ENCODE peak calls at places on chromosomes 6 and 20, in four cellular contexts. W, O, S and E are unnamed samples. For H3K4me1, the result is how much of the 10 kb centered on the place peaks cover.

GRCh38 chr6:136334853-136335252 is 45.2 kb upstream of the BCLAF1 start:
- DNase-seq in W (no peak), O (peak), S (no peak), E (peak)

GRCh38 chr6:44029489-44030185 is 97.6 kb downstream of the MRPL14 start:
- DNase-seq in W (no peak), O (no peak), S (no peak), E (no peak)

GRCh38 chr20:10074513-10074912 is 39.7 kb downstream of the ANKEF1 start:
- DNase-seq in W (peak), O (no peak), S (no peak), E (peak)

GRCh38 chr20:57545927-57546662 is 14.8 kb upstream of the PCK1 start:
- DNase-seq in W (no peak), O (no peak), S (no peak), E (no peak)

GRCh38 chr20:51221791-51222408 is 199.0 kb upstream of the KCNG1 start:
- DNase-seq in W (no peak), O (no peak), S (no peak), E (no peak)

GRCh38 chr6:21402368-21402767 is 191.2 kb upstream of the SOX4 start:
- DNase-seq in W (no peak), O (no peak), S (no peak), E (no peak)

GRCh38 chr6:153131037-153131981 is at the start of gene RGS17:
- DNase-seq in W (peak), O (peak), S (peak), E (peak)

GRCh38 chr6:121652726-121653623 is 217.5 kb downstream of the GJA1 start:
- DNase-seq in W (peak), O (no peak), S (no peak), E (no peak)

GRCh38 chr6:15504581-15505350 is 158.1 kb downstream of the DTNBP1 start:
- DNase-seq in W (no peak), O (peak), S (no peak), E (peak)

GRCh38 chr20:61454053-61454452 is 202.0 kb downstream of the CDH4 start:
- DNase-seq in W (no peak), O (no peak), S (no peak), E (no peak)

GRCh38 chr6:137471951-137472350 is 22.2 kb downstream of the OLIG3 start:
- DNase-seq in W (no peak), O (no peak), S (no peak), E (no peak)

GRCh38 chr6:17867880-17868279 is 119.6 kb downstream of the KIF13A start:
- DNase-seq in W (no peak), O (peak), S (no peak), E (no peak)

GRCh38 chr20:18477218-18477617 is 10.0 kb downstream of the POLR3F start:
- DNase-seq in W (no peak), O (no peak), S (no peak), E (no peak)
- H3K4me1 ChIP-seq in W (under half), O (under half), S (under half), E (under half)

GRCh38 chr6:52551483-52552277 is 25.2 kb downstream of the TRAM2 start:
- DNase-seq in W (peak), O (peak), S (no peak), E (peak)
- H3K4me1 ChIP-seq in W (half or more), O (half or more), S (under half), E (under half)

DNA sequence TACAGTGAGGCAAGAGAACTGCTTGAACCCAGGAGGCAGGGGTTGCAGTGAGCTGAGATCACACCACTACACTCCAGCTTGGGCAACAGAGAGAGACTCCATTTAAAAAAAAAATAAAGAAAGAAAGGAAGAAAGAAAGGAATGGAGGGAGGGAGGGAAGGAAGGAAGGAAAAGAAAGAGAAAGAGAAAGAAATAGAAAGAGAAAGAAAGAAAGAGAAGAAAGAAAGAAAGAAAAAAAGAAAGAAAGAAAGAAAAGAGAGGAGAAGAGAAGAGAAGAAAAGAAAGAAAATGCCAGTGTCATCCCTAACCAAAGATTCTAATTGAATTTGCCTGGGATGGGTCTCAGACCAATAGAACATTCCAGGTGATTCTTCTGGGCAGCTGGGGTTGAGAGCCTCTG is 4.2 kb downstream of the TGM3 start:
- DNase-seq in W (no peak), O (no peak), S (no peak), E (no peak)
- H3K4me1 ChIP-seq in W (under half), O (under half), S (under half), E (under half)

GRCh38 chr6:45864651-45865050 is 151.0 kb downstream of the CLIC5 start:
- DNase-seq in W (no peak), O (no peak), S (no peak), E (no peak)
- H3K4me1 ChIP-seq in W (under half), O (under half), S (under half), E (under half)

DNA sequence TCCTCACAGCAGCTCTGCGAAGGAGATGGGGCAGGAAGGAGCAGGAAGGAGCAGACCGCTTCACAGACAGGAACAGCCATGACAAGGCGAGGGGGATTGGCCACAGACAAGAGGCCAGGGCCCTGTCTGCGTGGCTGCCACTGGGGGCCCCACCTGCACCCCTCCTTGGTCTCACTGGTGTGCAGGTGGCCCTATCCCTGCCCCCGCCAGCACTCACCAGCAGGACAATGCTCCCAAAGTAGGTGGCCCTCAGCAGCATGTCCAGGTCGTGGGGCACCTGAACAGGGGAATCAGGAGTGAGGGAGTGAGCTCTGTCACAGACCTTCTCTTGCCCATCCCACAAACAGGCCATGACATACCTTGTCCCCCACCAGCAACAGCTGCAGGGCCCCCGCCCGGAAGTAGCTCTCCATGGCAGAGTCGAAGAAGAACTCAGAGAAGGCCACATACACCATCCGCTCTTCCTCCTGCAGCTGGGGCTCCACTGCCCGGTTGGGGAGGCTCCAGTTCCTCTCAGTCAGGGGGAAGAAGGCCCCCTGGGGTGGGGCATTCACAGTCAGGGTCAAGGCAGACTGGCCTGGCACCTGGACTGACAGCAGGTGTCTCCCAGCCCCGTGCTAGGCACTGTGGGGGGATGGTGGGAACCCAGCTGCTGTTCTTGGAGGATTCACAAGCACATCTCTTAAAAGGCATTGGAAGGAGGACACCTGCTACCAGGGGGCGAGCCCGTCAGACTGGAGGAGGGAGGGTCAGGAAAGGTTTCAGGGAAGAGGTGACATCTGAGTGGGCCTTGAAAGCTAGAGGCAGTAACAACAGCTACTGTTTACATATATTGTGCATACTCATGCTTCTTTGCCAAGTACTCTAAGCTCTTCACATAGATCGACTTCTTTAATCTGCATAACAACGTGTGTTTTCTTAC is 7.1 kb downstream of the PLTP start:
- DNase-seq in W (no peak), O (peak), S (peak), E (no peak)
- H3K4me1 ChIP-seq in W (under half), O (under half), S (under half), E (under half)

GRCh38 chr6:3341467-3341866 is 82.7 kb downstream of the PSMG4 start:
- DNase-seq in W (no peak), O (no peak), S (no peak), E (no peak)

GRCh38 chr6:3337521-3338350 is 79.0 kb downstream of the PSMG4 start:
- DNase-seq in W (peak), O (no peak), S (no peak), E (no peak)

GRCh38 chr6:3343089-3343901 is 84.5 kb downstream of the PSMG4 start:
- DNase-seq in W (no peak), O (no peak), S (no peak), E (no peak)

GRCh38 chr6:3340358-3340798 is 81.6 kb downstream of the PSMG4 start:
- DNase-seq in W (no peak), O (peak), S (no peak), E (no peak)

DNA sequence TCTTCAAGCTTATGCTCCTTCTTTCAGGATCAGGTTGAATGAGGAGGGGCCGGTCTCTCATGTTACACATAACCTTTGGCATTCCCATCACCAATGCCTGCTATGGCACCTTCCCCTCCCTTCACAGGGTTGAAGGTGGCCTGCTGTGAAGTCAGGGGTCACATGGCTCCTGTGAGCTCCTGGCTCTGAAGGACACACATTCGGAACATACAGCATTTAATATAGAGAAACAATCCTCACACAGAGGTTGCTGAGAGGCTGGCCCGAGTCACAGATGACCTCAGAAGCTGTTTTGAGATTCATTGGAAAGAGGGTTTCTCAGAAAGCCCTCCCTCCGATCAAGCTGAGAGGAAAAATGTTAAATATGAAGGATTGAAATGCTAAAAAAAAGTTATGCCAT is 82.1 kb downstream of the PSMG4 start:
- DNase-seq in W (no peak), O (no peak), S (no peak), E (no peak)
- H3K4me1 ChIP-seq in W (under half), O (under half), S (under half), E (under half)